ENCODE peak calls at places on chromosomes 5 and 9, in nine cellular contexts. I is A549, P is cardiac muscle cell, O is fibroblast of the aortic adventitia, B is endodermal cell, Y is GM12878, H is psoas muscle, Q is AG04450, G is astrocyte of the spinal cord. D is an unnamed sample.

GRCh38 chr9:32502996-32503395 is 23.0 kb downstream of the RIGI start:
- DNase-seq in Y (no peak), B (peak; percentile 51), H (no peak), G (peak; percentile 22), O (no peak), I (no peak), Q (no peak), P (no peak), D (peak; percentile 23)

GRCh38 chr5:103375356-103375755 is 116.8 kb downstream of the MACIR start:
- DNase-seq in Y (no peak), G (peak; percentile 88), O (peak; percentile 64), P (no peak), I (no peak), Q (peak; percentile 81), B (no peak), H (no peak), D (peak; percentile 96)

GRCh38 chr5:160692272-160692671 is 159.7 kb downstream of the ATP10B start:
- DNase-seq in B (no peak), P (no peak), O (no peak), I (no peak), G (no peak), Q (no peak), Y (no peak), H (no peak), D (no peak)

GRCh38 chr5:15483348-15484090 is 16.5 kb upstream of the FBXL7 start:
- DNase-seq in O (peak; percentile 15), B (no peak), Q (no peak), Y (no peak), I (no peak), H (no peak), P (peak; percentile 22), G (no peak), D (peak; percentile 67)

GRCh38 chr5:120386981-120387380 is 77.1 kb upstream of the PRR16 start:
- DNase-seq in I (no peak), O (no peak), B (no peak), Y (no peak), Q (no peak), G (no peak), H (no peak), P (no peak), D (no peak)

GRCh38 chr9:136062657-136063439 is 32.2 kb downstream of the NACC2 start:
- DNase-seq in B (peak; percentile 35), P (no peak), Y (no peak), O (no peak), Q (no peak), I (no peak), G (no peak), H (peak; percentile 9), D (no peak)

GRCh38 chr5:143979044-143979690 is 167.2 kb downstream of the HMHB1 start:
- DNase-seq in H (no peak), Y (no peak), G (no peak), Q (no peak), I (no peak), O (no peak), B (no peak), P (no peak), D (no peak)

GRCh38 chr5:124906339-124907097 is 160.1 kb upstream of the ZNF608 start:
- DNase-seq in I (no peak), O (peak; percentile 94), Y (no peak), Q (peak; percentile 26), H (peak; percentile 48), P (peak; percentile 81), G (peak; percentile 84), B (peak; percentile 69), D (peak; percentile 85)

GRCh38 chr5:104652271-104652861 is 1089.8 kb upstream of the NUDT12 start:
- DNase-seq in Y (no peak), Q (no peak), P (no peak), I (no peak), H (no peak), O (no peak), B (peak; percentile 59), G (no peak), D (no peak)

GRCh38 chr5:122311400-122311887 is 593 bp upstream of the SNCAIP start:
- DNase-seq in H (no peak), P (no peak), Y (no peak), Q (no peak), O (no peak), B (peak; percentile 76), G (no peak), I (no peak), D (no peak)

GRCh38 chr9:131565369-131565768 is 20.0 kb downstream of the PRRT1B start:
- DNase-seq in P (no peak), Y (no peak), O (no peak), B (no peak), Q (no peak), G (no peak), I (no peak), H (no peak), D (no peak)

GRCh38 chr5:145246961-145247744 is 588.0 kb downstream of the PRELID2 start:
- DNase-seq in I (no peak), O (peak; percentile 54), G (no peak), B (no peak), P (no peak), Y (no peak), H (no peak), Q (no peak), D (peak; percentile 26)

GRCh38 chr5:111495159-111495558 is 17.2 kb downstream of the STARD4 start:
- DNase-seq in P (no peak), B (no peak), O (no peak), Y (no peak), I (no peak), Q (no peak), G (no peak), H (no peak), D (no peak)

GRCh38 chr5:115428248-115428647 is 116.3 kb downstream of the FEM1C start:
- DNase-seq in H (no peak), P (no peak), I (no peak), Y (no peak), O (no peak), G (no peak), B (no peak), Q (no peak), D (no peak)
- H3K4me3 ChIP-seq in H (no peak overlapping the region), P (no peak overlapping the region), I (no peak overlapping the region), Y (no peak overlapping the region), O (no peak overlapping the region), G (no peak overlapping the region), B (no peak overlapping the region), Q (no peak overlapping the region), D (no peak overlapping the region)

GRCh38 chr9:109861499-109861898 is 81.5 kb downstream of the PALM2AKAP2 start:
- DNase-seq in G (no peak), O (peak; percentile 50), Y (no peak), I (no peak), H (no peak), B (no peak), P (no peak), Q (no peak), D (no peak)

GRCh38 chr9:109861918-109862317 is 81.9 kb downstream of the PALM2AKAP2 start:
- DNase-seq in G (no peak), I (no peak), Y (no peak), Q (no peak), P (no peak), B (no peak), O (peak; percentile 17), H (no peak), D (no peak)

GRCh38 chr9:109857337-109857736 is 77.3 kb downstream of the PALM2AKAP2 start:
- DNase-seq in Q (peak; percentile 18), Y (no peak), I (no peak), O (no peak), B (no peak), H (no peak), G (no peak), P (no peak), D (no peak)

GRCh38 chr9:109856785-109857184 is 76.8 kb downstream of the PALM2AKAP2 start:
- DNase-seq in P (peak; percentile 48), Y (no peak), I (no peak), H (peak; percentile 53), B (peak; percentile 55), G (no peak), Q (no peak), O (no peak), D (peak; percentile 86)

GRCh38 chr9:109859447-109859846 is 79.4 kb downstream of the PALM2AKAP2 start:
- DNase-seq in Y (no peak), Q (no peak), H (no peak), P (no peak), O (no peak), I (no peak), G (no peak), B (no peak), D (peak; percentile 28)
- TF ChIP-seq CTCF in Y (no peak), Q (peak; percentile 47), H (peak; percentile 14), P (peak; percentile 30), O (peak; percentile 43), I (no peak), G (peak; percentile 49), B (peak; percentile 64), D (peak; percentile 59)

DNA sequence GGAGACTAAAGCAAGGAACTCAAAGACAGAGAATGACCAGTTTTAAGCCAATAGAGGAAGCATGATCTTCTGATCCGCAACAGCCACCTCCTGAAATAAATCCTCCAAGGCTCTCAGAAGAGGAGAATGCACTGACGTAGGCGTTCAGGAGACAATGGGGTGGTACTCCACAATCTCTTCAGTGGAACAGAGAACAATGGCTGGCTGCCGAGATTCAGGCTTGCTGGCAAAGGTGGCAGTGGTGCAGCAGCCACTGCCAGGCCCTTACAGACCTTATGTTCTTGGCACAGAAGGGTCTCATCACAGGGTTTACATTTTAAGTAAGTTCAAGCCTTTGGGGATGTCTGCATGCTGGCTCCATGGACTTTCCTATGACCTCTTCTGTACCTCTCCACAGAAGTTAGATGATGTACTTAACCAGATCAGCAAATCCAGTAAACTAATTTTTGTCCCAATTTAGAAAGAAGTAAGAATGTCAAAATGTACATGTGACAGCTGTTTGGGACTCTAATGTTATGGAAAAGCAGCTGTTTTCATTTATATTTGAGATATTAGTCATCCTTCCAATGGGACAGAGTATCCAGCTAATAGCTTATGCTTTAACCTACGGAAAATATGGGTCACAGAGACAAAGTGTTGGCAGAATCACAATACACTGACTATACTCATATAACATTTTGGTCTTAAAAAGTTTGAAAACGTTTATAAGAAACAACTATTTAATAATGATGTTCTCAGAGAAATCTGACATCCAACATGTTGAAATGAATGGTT is 181.0 kb downstream of the MAPKAP1 start:
- DNase-seq in I (no peak), O (peak; percentile 93), B (peak; percentile 61), Y (no peak), P (no peak), Q (peak; percentile 76), G (peak; percentile 68), H (no peak), D (peak; percentile 50)
- H3K4me3 ChIP-seq in I (no peak overlapping the region), O (no peak overlapping the region), B (no peak overlapping the region), Y (no peak overlapping the region), P (no peak overlapping the region), Q (no peak overlapping the region), G (no peak overlapping the region), H (no peak overlapping the region), D (no peak overlapping the region)

DNA sequence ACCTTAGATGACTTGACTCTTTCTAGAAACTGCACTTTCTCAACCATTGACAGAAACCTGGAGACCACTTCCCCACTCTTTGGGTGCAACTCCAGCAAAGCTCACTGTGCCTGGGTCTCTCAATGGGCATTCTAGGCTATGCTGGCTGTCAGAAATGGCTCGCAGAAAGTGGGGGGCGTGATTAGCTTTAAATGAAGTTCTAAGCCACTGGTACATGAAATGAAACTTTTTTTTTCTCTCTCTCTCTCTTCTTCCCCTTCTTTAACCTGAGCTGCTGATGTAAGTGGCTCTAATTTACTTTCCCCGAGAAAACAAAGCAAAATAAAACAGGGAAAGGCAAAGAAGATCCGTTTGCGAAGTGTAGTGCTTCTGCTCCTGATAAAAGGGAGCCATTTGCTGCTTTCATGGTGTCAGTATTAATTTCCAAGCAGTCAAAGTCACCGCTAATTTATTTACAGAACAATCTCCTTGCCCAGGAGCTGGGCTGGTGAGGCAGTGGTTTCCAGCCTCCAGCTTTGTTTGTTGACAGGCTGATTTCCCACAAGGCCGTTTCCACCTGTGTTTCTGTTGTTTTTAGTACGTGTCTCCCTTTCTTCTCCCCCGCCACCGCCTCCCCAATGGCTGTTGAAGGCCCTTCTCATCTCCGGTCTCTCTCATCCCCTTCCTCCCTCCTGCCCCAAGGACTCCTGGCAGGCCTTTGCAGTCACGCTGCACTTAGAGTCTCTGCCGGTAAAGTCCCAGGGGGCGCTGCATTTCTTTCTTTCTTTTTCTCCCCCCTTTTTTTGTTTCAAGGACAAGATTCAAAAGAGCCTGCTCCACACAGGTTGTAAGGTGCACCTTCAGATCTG is 422.9 kb downstream of the EBF1 start:
- DNase-seq in Q (no peak), P (peak; percentile 38), B (peak; percentile 84), Y (no peak), G (no peak), I (no peak), H (no peak), O (no peak), D (no peak)
- TF ChIP-seq CTCF in Q (no peak), P (no peak), B (peak; percentile 81), Y (peak; percentile 19), G (no peak), I (peak; percentile 18), H (no peak), O (no peak), D (peak; percentile 34)